ENCODE peak calls at places on chromosomes 13 and 19, in seven cellular contexts. S is aorta, D is transverse colon, U is adipocyte, C is heart left ventricle, B is cardiac muscle cell, T is neuronal stem cell. Q is an unnamed sample.

GRCh38 chr13:102651392-102651791 is 43.5 kb downstream of the METTL21C start:
- DNase-seq in S (no peak), D (no peak), U (peak; percentile 64), C (no peak), B (no peak), T (no peak), Q (no peak)

GRCh38 chr13:28273919-28274318 is 135.6 kb downstream of the PAN3 start:
- DNase-seq in S (no peak), D (no peak), U (no peak), C (no peak), B (no peak), T (no peak), Q (no peak)

GRCh38 chr13:47796816-47797215 is 204.3 kb downstream of the SUCLA2 start:
- DNase-seq in S (no peak), D (no peak), U (no peak), C (peak; percentile 9), B (peak; percentile 5), T (no peak), Q (no peak)

GRCh38 chr19:45955905-45956608 is 17.6 kb downstream of the NOVA2 start:
- DNase-seq in S (no peak), D (no peak), U (no peak), C (peak; percentile 87), B (no peak), T (no peak), Q (peak; percentile 83)

GRCh38 chr19:29843180-29844051 is 31.6 kb downstream of the CCNE1 start:
- DNase-seq in S (peak; percentile 67), D (peak; percentile 25), U (peak; percentile 27), C (peak; percentile 44), B (peak; percentile 63), T (peak; percentile 17), Q (peak; percentile 88)

GRCh38 chr19:38653028-38653571 is 5.7 kb downstream of the ACTN4 start:
- DNase-seq in S (no peak), D (peak; percentile 78), U (peak; percentile 81), C (no peak), B (no peak), T (no peak), Q (peak; percentile 59)

GRCh38 chr13:87524775-87525174 is 146.4 kb upstream of the SLITRK5 start:
- DNase-seq in S (no peak), D (no peak), U (no peak), C (no peak), B (no peak), T (no peak), Q (no peak)

GRCh38 chr13:41505209-41505835 is 48.0 kb downstream of the RGCC start:
- DNase-seq in S (no peak), D (no peak), U (peak; percentile 89), C (no peak), B (no peak), T (no peak), Q (no peak)

GRCh38 chr19:54684537-54684936 is 21.8 kb downstream of the LILRB4 start:
- DNase-seq in S (no peak), D (no peak), U (peak; percentile 8), C (no peak), B (peak; percentile 1), T (no peak), Q (no peak)

GRCh38 chr19:30085394-30085793 is 143.4 kb downstream of the URI1 start:
- DNase-seq in S (no peak), D (no peak), U (no peak), C (no peak), B (peak; percentile 8), T (no peak), Q (no peak)

GRCh38 chr13:71912524-71912923 is 45.5 kb upstream of the DACH1 start:
- DNase-seq in S (no peak), D (no peak), U (no peak), C (no peak), B (no peak), T (no peak), Q (no peak)

GRCh38 chr19:21612403-21612872 is 107.0 kb downstream of the ZNF429 start:
- DNase-seq in S (no peak), D (no peak), U (no peak), C (no peak), B (no peak), T (no peak), Q (no peak)
- H3K4me1 ChIP-seq in S (no peaks in the 10 kb centered on the region), D (no peaks in the 10 kb centered on the region), U (no peaks in the 10 kb centered on the region), C (no peaks in the 10 kb centered on the region), B (peaks cover 4% of the 10 kb centered on the region), T (peaks cover 3% of the 10 kb centered on the region), Q (no peaks in the 10 kb centered on the region)

DNA sequence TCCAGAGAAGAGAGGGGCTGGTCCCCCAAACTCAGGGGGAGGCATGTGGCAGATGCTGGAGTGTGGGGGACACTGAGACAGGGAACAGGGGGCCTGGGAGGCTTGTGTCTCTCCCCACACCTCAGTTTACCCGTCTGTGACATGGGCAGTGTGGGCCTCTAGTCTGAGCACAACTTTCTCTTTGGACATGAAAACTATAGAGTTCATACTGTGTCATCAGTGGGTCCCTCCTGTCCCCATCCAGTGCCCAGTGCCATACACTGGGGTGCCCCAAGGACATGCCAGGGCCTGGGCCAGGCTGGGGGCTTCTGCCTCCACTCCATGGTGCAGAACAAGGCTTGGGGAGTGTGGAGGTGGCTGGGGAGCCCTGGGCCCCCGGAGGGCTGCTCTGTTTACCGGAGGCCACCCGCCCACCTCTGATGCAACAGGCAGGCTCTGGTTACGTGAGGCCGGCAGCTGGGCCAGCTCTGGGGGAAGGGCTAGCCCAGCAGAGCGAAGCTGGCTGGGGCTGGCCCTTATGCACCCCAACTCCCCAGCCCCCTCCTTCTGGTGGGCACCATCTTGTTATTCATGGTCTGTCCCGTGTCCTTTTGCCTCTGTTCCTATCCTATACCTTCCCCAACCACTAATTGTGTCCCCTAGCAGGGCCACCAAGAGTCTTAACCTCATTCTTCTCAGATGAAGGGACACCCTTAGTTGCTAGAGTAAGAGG is 1.9 kb upstream of the MEF2B start:
- DNase-seq in S (no peak), D (no peak), U (peak; percentile 90), C (no peak), B (no peak), T (no peak), Q (no peak)
- H3K4me1 ChIP-seq in S (no peaks in the 10 kb centered on the region), D (peaks cover 8% of the 10 kb centered on the region), U (peaks cover 38% of the 10 kb centered on the region), C (no peaks in the 10 kb centered on the region), B (no peaks in the 10 kb centered on the region), T (peaks cover 13% of the 10 kb centered on the region), Q (no peaks in the 10 kb centered on the region)

GRCh38 chr19:17967258-17968051 is 548 bp downstream of the KCNN1 start:
- DNase-seq in S (no peak), D (no peak), U (no peak), C (no peak), B (no peak), T (no peak), Q (no peak)

GRCh38 chr19:17965370-17966114 is 1.4 kb upstream of the KCNN1 start:
- DNase-seq in S (no peak), D (no peak), U (no peak), C (no peak), B (no peak), T (no peak), Q (no peak)

GRCh38 chr19:17966115-17966455 is 822 bp upstream of the KCNN1 start:
- DNase-seq in S (no peak), D (no peak), U (no peak), C (no peak), B (no peak), T (no peak), Q (no peak)

GRCh38 chr19:17968376-17968775 is 1.5 kb downstream of the KCNN1 start:
- DNase-seq in S (no peak), D (no peak), U (no peak), C (no peak), B (no peak), T (no peak), Q (no peak)

GRCh38 chr19:17966497-17967257 is at the start of gene KCNN1:
- DNase-seq in S (no peak), D (no peak), U (peak; percentile 19), C (no peak), B (peak; percentile 66), T (no peak), Q (peak; percentile 53)
- H3K4me1 ChIP-seq in S (no peaks in the 10 kb centered on the region), D (no peaks in the 10 kb centered on the region), U (no peaks in the 10 kb centered on the region), C (no peaks in the 10 kb centered on the region), B (peaks cover 4% of the 10 kb centered on the region), T (peaks cover 13% of the 10 kb centered on the region), Q (no peaks in the 10 kb centered on the region)

GRCh38 chr19:6890421-6890913 is 3.1 kb downstream of the ADGRE1 start:
- DNase-seq in S (no peak), D (no peak), U (no peak), C (no peak), B (no peak), T (no peak), Q (no peak)
- H3K4me1 ChIP-seq in S (no peaks in the 10 kb centered on the region), D (no peaks in the 10 kb centered on the region), U (no peaks in the 10 kb centered on the region), C (no peaks in the 10 kb centered on the region), B (no peaks in the 10 kb centered on the region), T (no peaks in the 10 kb centered on the region), Q (no peaks in the 10 kb centered on the region)

GRCh38 chr19:48029431-48029830 is 14.4 kb downstream of the CABP5 start:
- DNase-seq in S (no peak), D (no peak), U (no peak), C (no peak), B (no peak), T (no peak), Q (no peak)
- H3K4me1 ChIP-seq in S (no peaks in the 10 kb centered on the region), D (no peaks in the 10 kb centered on the region), U (no peaks in the 10 kb centered on the region), C (no peaks in the 10 kb centered on the region), B (no peaks in the 10 kb centered on the region), T (no peaks in the 10 kb centered on the region), Q (no peaks in the 10 kb centered on the region)

DNA sequence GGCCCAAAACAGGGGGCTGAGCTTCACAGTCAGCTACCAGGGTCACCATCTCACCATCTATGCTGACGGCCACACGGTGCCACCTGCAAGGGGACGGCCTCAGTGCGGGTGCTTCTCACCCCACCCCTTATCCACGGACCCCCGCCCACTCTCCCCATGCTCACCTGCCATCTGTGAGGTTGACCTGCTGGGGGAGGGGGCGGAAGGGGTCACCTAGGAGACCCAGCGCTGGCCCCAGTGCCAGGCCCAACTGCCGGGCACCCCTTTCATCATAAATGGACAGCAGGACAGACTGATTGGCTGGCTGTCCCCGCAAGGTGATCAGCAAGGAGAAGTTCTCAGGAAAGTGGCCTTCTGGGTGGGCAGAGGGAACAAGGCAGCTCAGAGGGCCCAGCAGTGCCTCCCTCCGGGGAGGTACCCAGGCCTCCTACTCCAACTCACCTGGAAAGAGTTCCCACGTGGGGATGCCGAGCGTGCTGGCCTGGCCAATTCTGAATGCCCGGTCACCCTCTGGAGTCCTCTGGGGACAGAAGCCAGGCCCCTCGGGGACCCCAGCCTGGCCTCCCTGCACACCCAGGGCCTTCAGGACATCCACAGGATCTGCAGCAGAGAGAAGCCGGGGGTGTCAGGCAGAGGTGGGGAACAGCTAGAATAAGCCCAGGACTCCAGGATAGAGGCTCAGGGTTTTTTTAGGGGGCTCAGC is 4.5 kb downstream of the COL5A3 start:
- DNase-seq in S (no peak), D (no peak), U (no peak), C (no peak), B (no peak), T (no peak), Q (peak; percentile 54)
- H3K4me1 ChIP-seq in S (peaks cover 4% of the 10 kb centered on the region), D (peaks cover 36% of the 10 kb centered on the region), U (peaks cover 41% of the 10 kb centered on the region), C (peaks cover 6% of the 10 kb centered on the region), B (no peaks in the 10 kb centered on the region), T (peaks cover 13% of the 10 kb centered on the region), Q (no peaks in the 10 kb centered on the region)

Q was measured in right cardiac atrium.